ENCODE peak calls at places on chromosome 10, in six cellular contexts. One of them, this sample, is unnamed.

GRCh38 chr10:33732176-33733025 is 397.9 kb upstream of the NRP1 start:
- DNase-seq in GM03348: no peak
- DNase-seq in stimulated activated CD8-positive, alpha-beta memory T cell treated with anti-CD3 and anti-CD28 coated beads, Interleukin-4, amount 100 ng/mL, for 4 hours: no peak
- DNase-seq in memory B cell: no peak
- DNase-seq in ovary: no peak
- DNase-seq in left colon: no peak
- DNase-seq in this sample: no peak

GRCh38 chr10:5465976-5466450 is 33.4 kb downstream of the CALML5 start:
- DNase-seq in GM03348: no peak
- DNase-seq in stimulated activated CD8-positive, alpha-beta memory T cell treated with anti-CD3 and anti-CD28 coated beads, Interleukin-4, amount 100 ng/mL, for 4 hours: no peak
- DNase-seq in memory B cell: no peak
- DNase-seq in ovary: no peak
- DNase-seq in left colon: peak
- DNase-seq in this sample: no peak

GRCh38 chr10:111148025-111148424 is 71.2 kb downstream of the ADRA2A start:
- DNase-seq in GM03348: no peak
- DNase-seq in stimulated activated CD8-positive, alpha-beta memory T cell treated with anti-CD3 and anti-CD28 coated beads, Interleukin-4, amount 100 ng/mL, for 4 hours: no peak
- DNase-seq in memory B cell: no peak
- DNase-seq in ovary: no peak
- DNase-seq in left colon: no peak
- DNase-seq in this sample: no peak

GRCh38 chr10:84293574-84294016 is 34.8 kb upstream of the CCSER2 start:
- DNase-seq in GM03348: no peak
- DNase-seq in stimulated activated CD8-positive, alpha-beta memory T cell treated with anti-CD3 and anti-CD28 coated beads, Interleukin-4, amount 100 ng/mL, for 4 hours: no peak
- DNase-seq in memory B cell: no peak
- DNase-seq in ovary: no peak
- DNase-seq in left colon: no peak
- DNase-seq in this sample: no peak

GRCh38 chr10:101007915-101008822 is 8.6 kb downstream of the LZTS2 start:
- DNase-seq in GM03348: no peak
- DNase-seq in stimulated activated CD8-positive, alpha-beta memory T cell treated with anti-CD3 and anti-CD28 coated beads, Interleukin-4, amount 100 ng/mL, for 4 hours: no peak
- DNase-seq in memory B cell: no peak
- DNase-seq in ovary: no peak
- DNase-seq in left colon: no peak
- DNase-seq in this sample: no peak

GRCh38 chr10:71337219-71337625 is 18.2 kb downstream of the SLC29A3 start:
- DNase-seq in GM03348: no peak
- DNase-seq in stimulated activated CD8-positive, alpha-beta memory T cell treated with anti-CD3 and anti-CD28 coated beads, Interleukin-4, amount 100 ng/mL, for 4 hours: no peak
- DNase-seq in memory B cell: no peak
- DNase-seq in ovary: no peak
- DNase-seq in left colon: peak
- DNase-seq in this sample: no peak

GRCh38 chr10:81978238-81978637 is 103.2 kb downstream of the NRG3 start:
- DNase-seq in GM03348: no peak
- DNase-seq in stimulated activated CD8-positive, alpha-beta memory T cell treated with anti-CD3 and anti-CD28 coated beads, Interleukin-4, amount 100 ng/mL, for 4 hours: no peak
- DNase-seq in memory B cell: no peak
- DNase-seq in ovary: no peak
- DNase-seq in left colon: no peak
- DNase-seq in this sample: no peak

GRCh38 chr10:1203704-1204103 is 147.5 kb downstream of the WDR37 start:
- DNase-seq in GM03348: no peak
- DNase-seq in stimulated activated CD8-positive, alpha-beta memory T cell treated with anti-CD3 and anti-CD28 coated beads, Interleukin-4, amount 100 ng/mL, for 4 hours: no peak
- DNase-seq in memory B cell: no peak
- DNase-seq in ovary: no peak
- DNase-seq in left colon: no peak
- DNase-seq in this sample: no peak

GRCh38 chr10:3532644-3533043 is 252.4 kb downstream of the KLF6 start:
- DNase-seq in GM03348: no peak
- DNase-seq in stimulated activated CD8-positive, alpha-beta memory T cell treated with anti-CD3 and anti-CD28 coated beads, Interleukin-4, amount 100 ng/mL, for 4 hours: no peak
- DNase-seq in memory B cell: no peak
- DNase-seq in ovary: no peak
- DNase-seq in left colon: no peak
- DNase-seq in this sample: no peak

GRCh38 chr10:124529661-124530214 is 68.1 kb downstream of the LHPP start:
- DNase-seq in GM03348: no peak
- DNase-seq in stimulated activated CD8-positive, alpha-beta memory T cell treated with anti-CD3 and anti-CD28 coated beads, Interleukin-4, amount 100 ng/mL, for 4 hours: no peak
- DNase-seq in memory B cell: no peak
- DNase-seq in ovary: no peak
- DNase-seq in left colon: no peak
- DNase-seq in this sample: no peak

GRCh38 chr10:55629792-55630490 is 731.1 kb downstream of the ZWINT start:
- DNase-seq in GM03348: peak
- DNase-seq in stimulated activated CD8-positive, alpha-beta memory T cell treated with anti-CD3 and anti-CD28 coated beads, Interleukin-4, amount 100 ng/mL, for 4 hours: no peak
- DNase-seq in memory B cell: no peak
- DNase-seq in ovary: no peak
- DNase-seq in left colon: peak
- DNase-seq in this sample: no peak

GRCh38 chr10:26437637-26438461 is at the start of gene APBB1IP:
- DNase-seq in GM03348: peak
- DNase-seq in stimulated activated CD8-positive, alpha-beta memory T cell treated with anti-CD3 and anti-CD28 coated beads, Interleukin-4, amount 100 ng/mL, for 4 hours: no peak
- DNase-seq in memory B cell: peak
- DNase-seq in ovary: peak
- DNase-seq in left colon: peak
- DNase-seq in this sample: peak

GRCh38 chr10:77283326-77283725 is 354.3 kb downstream of the KCNMA1 start:
- DNase-seq in GM03348: no peak
- DNase-seq in stimulated activated CD8-positive, alpha-beta memory T cell treated with anti-CD3 and anti-CD28 coated beads, Interleukin-4, amount 100 ng/mL, for 4 hours: no peak
- DNase-seq in memory B cell: no peak
- DNase-seq in ovary: no peak
- DNase-seq in left colon: no peak
- DNase-seq in this sample: no peak

GRCh38 chr10:77082601-77083252 is 554.9 kb downstream of the KCNMA1 start:
- DNase-seq in GM03348: no peak
- DNase-seq in stimulated activated CD8-positive, alpha-beta memory T cell treated with anti-CD3 and anti-CD28 coated beads, Interleukin-4, amount 100 ng/mL, for 4 hours: no peak
- DNase-seq in memory B cell: no peak
- DNase-seq in ovary: no peak
- DNase-seq in left colon: no peak
- DNase-seq in this sample: no peak

GRCh38 chr10:101818958-101819633 is 852 bp upstream of the OGA start:
- DNase-seq in GM03348: no peak
- DNase-seq in stimulated activated CD8-positive, alpha-beta memory T cell treated with anti-CD3 and anti-CD28 coated beads, Interleukin-4, amount 100 ng/mL, for 4 hours: no peak
- DNase-seq in memory B cell: no peak
- DNase-seq in ovary: no peak
- DNase-seq in left colon: peak
- DNase-seq in this sample: no peak

GRCh38 chr10:73156054-73156453 is 11.8 kb downstream of the ECD start:
- DNase-seq in GM03348: no peak
- DNase-seq in stimulated activated CD8-positive, alpha-beta memory T cell treated with anti-CD3 and anti-CD28 coated beads, Interleukin-4, amount 100 ng/mL, for 4 hours: no peak
- DNase-seq in memory B cell: no peak
- DNase-seq in ovary: no peak
- DNase-seq in left colon: no peak
- DNase-seq in this sample: no peak

GRCh38 chr10:125038637-125039036 is 96.7 kb downstream of the ZRANB1 start:
- DNase-seq in GM03348: peak
- DNase-seq in stimulated activated CD8-positive, alpha-beta memory T cell treated with anti-CD3 and anti-CD28 coated beads, Interleukin-4, amount 100 ng/mL, for 4 hours: no peak
- DNase-seq in memory B cell: no peak
- DNase-seq in ovary: no peak
- DNase-seq in left colon: peak
- DNase-seq in this sample: no peak

GRCh38 chr10:112811741-112812551 is 138.1 kb upstream of the TCF7L2 start:
- DNase-seq in GM03348: peak
- DNase-seq in stimulated activated CD8-positive, alpha-beta memory T cell treated with anti-CD3 and anti-CD28 coated beads, Interleukin-4, amount 100 ng/mL, for 4 hours: no peak
- DNase-seq in memory B cell: no peak
- DNase-seq in ovary: no peak
- DNase-seq in left colon: peak
- DNase-seq in this sample: no peak

GRCh38 chr10:19592276-19592675 is 224.0 kb upstream of the PLXDC2 start:
- DNase-seq in GM03348: no peak
- DNase-seq in stimulated activated CD8-positive, alpha-beta memory T cell treated with anti-CD3 and anti-CD28 coated beads, Interleukin-4, amount 100 ng/mL, for 4 hours: no peak
- DNase-seq in memory B cell: no peak
- DNase-seq in ovary: no peak
- DNase-seq in left colon: no peak
- DNase-seq in this sample: no peak

GRCh38 chr10:916716-917415 is 14.6 kb downstream of the LARP4B start:
- DNase-seq in GM03348: no peak
- DNase-seq in stimulated activated CD8-positive, alpha-beta memory T cell treated with anti-CD3 and anti-CD28 coated beads, Interleukin-4, amount 100 ng/mL, for 4 hours: no peak
- DNase-seq in memory B cell: no peak
- DNase-seq in ovary: no peak
- DNase-seq in left colon: no peak
- DNase-seq in this sample: no peak

GRCh38 chr10:126946746-126947145 is 41.5 kb downstream of the DOCK1 start:
- DNase-seq in GM03348: no peak
- DNase-seq in stimulated activated CD8-positive, alpha-beta memory T cell treated with anti-CD3 and anti-CD28 coated beads, Interleukin-4, amount 100 ng/mL, for 4 hours: no peak
- DNase-seq in memory B cell: no peak
- DNase-seq in ovary: no peak
- DNase-seq in left colon: no peak
- DNase-seq in this sample: no peak

GRCh38 chr10:86360657-86361056 is 5.9 kb downstream of the GRID1 start:
- DNase-seq in GM03348: no peak
- DNase-seq in stimulated activated CD8-positive, alpha-beta memory T cell treated with anti-CD3 and anti-CD28 coated beads, Interleukin-4, amount 100 ng/mL, for 4 hours: no peak
- DNase-seq in memory B cell: no peak
- DNase-seq in ovary: no peak
- DNase-seq in left colon: no peak
- DNase-seq in this sample: no peak

GRCh38 chr10:59465089-59465488 is 102.7 kb upstream of the FAM13C start:
- DNase-seq in GM03348: peak
- DNase-seq in stimulated activated CD8-positive, alpha-beta memory T cell treated with anti-CD3 and anti-CD28 coated beads, Interleukin-4, amount 100 ng/mL, for 4 hours: no peak
- DNase-seq in memory B cell: no peak
- DNase-seq in ovary: no peak
- DNase-seq in left colon: no peak
- DNase-seq in this sample: no peak

GRCh38 chr10:72328045-72328828 is 26.5 kb downstream of the DNAJB12 start:
- DNase-seq in GM03348: peak
- DNase-seq in stimulated activated CD8-positive, alpha-beta memory T cell treated with anti-CD3 and anti-CD28 coated beads, Interleukin-4, amount 100 ng/mL, for 4 hours: no peak
- DNase-seq in memory B cell: no peak
- DNase-seq in ovary: peak
- DNase-seq in left colon: peak
- DNase-seq in this sample: no peak

GRCh38 chr10:77506517-77506916 is 131.1 kb downstream of the KCNMA1 start:
- DNase-seq in GM03348: no peak
- DNase-seq in stimulated activated CD8-positive, alpha-beta memory T cell treated with anti-CD3 and anti-CD28 coated beads, Interleukin-4, amount 100 ng/mL, for 4 hours: no peak
- DNase-seq in memory B cell: no peak
- DNase-seq in ovary: no peak
- DNase-seq in left colon: no peak
- DNase-seq in this sample: no peak

GRCh38 chr10:69318087-69318996 is 40.0 kb downstream of the HK1 start:
- DNase-seq in GM03348: peak
- DNase-seq in stimulated activated CD8-positive, alpha-beta memory T cell treated with anti-CD3 and anti-CD28 coated beads, Interleukin-4, amount 100 ng/mL, for 4 hours: peak
- DNase-seq in memory B cell: peak
- DNase-seq in ovary: peak
- DNase-seq in left colon: peak
- DNase-seq in this sample: peak

GRCh38 chr10:65945071-65945470 is 980.8 kb upstream of the LRRTM3 start:
- DNase-seq in GM03348: no peak
- DNase-seq in stimulated activated CD8-positive, alpha-beta memory T cell treated with anti-CD3 and anti-CD28 coated beads, Interleukin-4, amount 100 ng/mL, for 4 hours: no peak
- DNase-seq in memory B cell: no peak
- DNase-seq in ovary: no peak
- DNase-seq in left colon: no peak
- DNase-seq in this sample: no peak

GRCh38 chr10:33643042-33643441 is 308.6 kb upstream of the NRP1 start:
- DNase-seq in GM03348: peak
- DNase-seq in stimulated activated CD8-positive, alpha-beta memory T cell treated with anti-CD3 and anti-CD28 coated beads, Interleukin-4, amount 100 ng/mL, for 4 hours: no peak
- DNase-seq in memory B cell: no peak
- DNase-seq in ovary: no peak
- DNase-seq in left colon: no peak
- DNase-seq in this sample: no peak

GRCh38 chr10:120103957-120104560 is 211.5 kb downstream of the SEC23IP start:
- DNase-seq in GM03348: no peak
- DNase-seq in stimulated activated CD8-positive, alpha-beta memory T cell treated with anti-CD3 and anti-CD28 coated beads, Interleukin-4, amount 100 ng/mL, for 4 hours: no peak
- DNase-seq in memory B cell: no peak
- DNase-seq in ovary: no peak
- DNase-seq in left colon: no peak
- DNase-seq in this sample: no peak

GRCh38 chr10:27819781-27820531 is 74.3 kb upstream of the MKX start:
- DNase-seq in GM03348: peak
- DNase-seq in stimulated activated CD8-positive, alpha-beta memory T cell treated with anti-CD3 and anti-CD28 coated beads, Interleukin-4, amount 100 ng/mL, for 4 hours: no peak
- DNase-seq in memory B cell: no peak
- DNase-seq in ovary: peak
- DNase-seq in left colon: no peak
- DNase-seq in this sample: no peak

GRCh38 chr10:94076325-94076841 is 82.7 kb downstream of the PLCE1 start:
- DNase-seq in GM03348: peak
- DNase-seq in stimulated activated CD8-positive, alpha-beta memory T cell treated with anti-CD3 and anti-CD28 coated beads, Interleukin-4, amount 100 ng/mL, for 4 hours: no peak
- DNase-seq in memory B cell: no peak
- DNase-seq in ovary: no peak
- DNase-seq in left colon: peak
- DNase-seq in this sample: no peak

GRCh38 chr10:123804716-123805115 is 86.9 kb downstream of the CPXM2 start:
- DNase-seq in GM03348: peak
- DNase-seq in stimulated activated CD8-positive, alpha-beta memory T cell treated with anti-CD3 and anti-CD28 coated beads, Interleukin-4, amount 100 ng/mL, for 4 hours: no peak
- DNase-seq in memory B cell: no peak
- DNase-seq in ovary: no peak
- DNase-seq in left colon: no peak
- DNase-seq in this sample: no peak

GRCh38 chr10:96651998-96652431 is 65.2 kb upstream of the TM9SF3 start:
- DNase-seq in GM03348: no peak
- DNase-seq in stimulated activated CD8-positive, alpha-beta memory T cell treated with anti-CD3 and anti-CD28 coated beads, Interleukin-4, amount 100 ng/mL, for 4 hours: no peak
- DNase-seq in memory B cell: peak
- DNase-seq in ovary: no peak
- DNase-seq in left colon: no peak
- DNase-seq in this sample: no peak

GRCh38 chr10:93062499-93063216 is 2.1 kb downstream of the CYP26C1 start:
- DNase-seq in GM03348: peak
- DNase-seq in stimulated activated CD8-positive, alpha-beta memory T cell treated with anti-CD3 and anti-CD28 coated beads, Interleukin-4, amount 100 ng/mL, for 4 hours: no peak
- DNase-seq in memory B cell: no peak
- DNase-seq in ovary: no peak
- DNase-seq in left colon: peak
- DNase-seq in this sample: no peak

GRCh38 chr10:132845780-132846595 is 60.0 kb upstream of the NKX6-2 start:
- DNase-seq in GM03348: no peak
- DNase-seq in stimulated activated CD8-positive, alpha-beta memory T cell treated with anti-CD3 and anti-CD28 coated beads, Interleukin-4, amount 100 ng/mL, for 4 hours: no peak
- DNase-seq in memory B cell: no peak
- DNase-seq in ovary: no peak
- DNase-seq in left colon: no peak
- DNase-seq in this sample: no peak

GRCh38 chr10:77583527-77583926 is 54.1 kb downstream of the KCNMA1 start:
- DNase-seq in GM03348: no peak
- DNase-seq in stimulated activated CD8-positive, alpha-beta memory T cell treated with anti-CD3 and anti-CD28 coated beads, Interleukin-4, amount 100 ng/mL, for 4 hours: no peak
- DNase-seq in memory B cell: no peak
- DNase-seq in ovary: no peak
- DNase-seq in left colon: no peak
- DNase-seq in this sample: no peak

This sample was measured in esophagus squamous epithelium.